ENCODE peak calls at places on chromosomes 6 and 20, in ten cellular contexts. J is Karpas-422, U is PC-9, M is H1, V is neural progenitor cell, K is GM23248, P is GM12878, C is mammary epithelial cell, X is K562, N is keratinocyte. W is an unnamed sample. For H3K79me2, the result is how much of the 10 kb centered on the place peaks cover.

GRCh38 chr6:45949256-45949655 is 66.4 kb downstream of the CLIC5 start:
- DNase-seq in K (no peak), N (no peak), J (peak), X (no peak), M (no peak), C (peak), P (no peak), U (peak), V (no peak), W (no peak)

GRCh38 chr6:2630362-2630761 is 120.4 kb downstream of the MYLK4 start:
- DNase-seq in J (no peak), P (no peak), U (peak), M (no peak), N (peak), K (peak), C (peak), V (no peak), X (peak), W (no peak)

GRCh38 chr6:22980446-22980845 is 411.1 kb downstream of the HDGFL1 start:
- DNase-seq in X (no peak), N (no peak), K (peak), U (peak), P (no peak), M (no peak), C (peak), J (no peak), V (no peak), W (no peak)

GRCh38 chr20:18692453-18692852 is 104.6 kb downstream of the DTD1 start:
- DNase-seq in K (no peak), P (no peak), X (no peak), C (no peak), U (no peak), J (no peak), M (peak), V (no peak), N (no peak), W (no peak)

GRCh38 chr20:46058656-46059281 is 29.8 kb downstream of the SLC12A5 start:
- DNase-seq in K (peak), U (no peak), X (no peak), V (peak), P (no peak), C (no peak), J (no peak), N (no peak), M (peak), W (peak)

GRCh38 chr6:28807682-28808280 is 116.0 kb downstream of the TRIM27 start:
- DNase-seq in P (no peak), N (no peak), M (peak), X (peak), C (peak), J (peak), K (peak), U (peak), V (peak), W (peak)

GRCh38 chr6:102928109-102928508 is 1534.6 kb downstream of the GRIK2 start:
- DNase-seq in X (no peak), J (no peak), N (no peak), C (no peak), K (no peak), V (no peak), P (no peak), U (no peak), M (no peak), W (no peak)

GRCh38 chr6:44431118-44431725 is 43.7 kb downstream of the CDC5L start:
- DNase-seq in C (peak), X (peak), U (peak), P (peak), V (peak), M (no peak), N (no peak), J (peak), K (peak), W (peak)

GRCh38 chr6:152976749-152977148 is 6.1 kb downstream of the FBXO5 start:
- DNase-seq in K (no peak), J (peak), P (no peak), C (no peak), M (no peak), N (no peak), U (no peak), V (peak), X (no peak), W (no peak)

GRCh38 chr6:43267619-43268347 is 24.5 kb downstream of the TTBK1 start:
- DNase-seq in V (no peak), J (no peak), M (no peak), P (no peak), U (no peak), K (no peak), C (no peak), N (no peak), X (peak), W (peak)

GRCh38 chr20:49890651-49891361 is 24.5 kb downstream of the SPATA2 start:
- DNase-seq in X (no peak), M (no peak), C (no peak), K (no peak), U (no peak), J (no peak), N (no peak), P (no peak), V (peak), W (peak)

GRCh38 chr6:37919417-37920157 is 100.1 kb downstream of the ZFAND3 start:
- DNase-seq in V (no peak), U (no peak), M (no peak), X (no peak), N (no peak), J (no peak), C (no peak), P (no peak), K (peak), W (peak)

GRCh38 chr6:44004625-44005506 is 122.4 kb downstream of the MRPL14 start:
- DNase-seq in K (peak), C (no peak), X (no peak), M (no peak), N (no peak), V (no peak), U (peak), J (peak), P (no peak), W (no peak)

GRCh38 chr6:43951063-43951755 is 176.0 kb downstream of the MRPL14 start:
- DNase-seq in C (no peak), K (peak), N (no peak), P (no peak), J (peak), V (peak), X (peak), M (peak), U (peak), W (peak)

GRCh38 chr6:142841915-142842314 is 103.1 kb downstream of the HIVEP2 start:
- DNase-seq in K (no peak), M (no peak), C (no peak), X (no peak), P (no peak), U (no peak), J (no peak), V (no peak), N (no peak), W (peak)

GRCh38 chr6:142845143-142845571 is 99.8 kb downstream of the HIVEP2 start:
- DNase-seq in U (no peak), P (no peak), X (no peak), K (peak), N (no peak), V (no peak), C (peak), M (no peak), J (no peak), W (no peak)

GRCh38 chr6:142843344-142843743 is 101.6 kb downstream of the HIVEP2 start:
- DNase-seq in P (no peak), M (no peak), U (no peak), V (no peak), K (no peak), J (no peak), X (no peak), N (no peak), C (no peak), W (no peak)

GRCh38 chr6:142844065-142844755 is 100.8 kb downstream of the HIVEP2 start:
- DNase-seq in C (no peak), P (no peak), K (peak), N (no peak), J (no peak), U (no peak), X (no peak), M (no peak), V (no peak), W (no peak)

GRCh38 chr6:142842423-142843261 is 102.3 kb downstream of the HIVEP2 start:
- DNase-seq in P (peak), J (no peak), M (no peak), X (no peak), K (peak), N (no peak), C (peak), V (no peak), U (peak), W (no peak)
- H3K4me3 ChIP-seq in P (peak), J (no peak), M (no peak), X (no peak), K (peak), N (no peak), C (peak), V (no peak), U (peak), W (no peak)

GRCh38 chr20:63848003-63848911 is 13.0 kb upstream of the ABHD16B start:
- DNase-seq in V (no peak), K (no peak), X (peak), N (no peak), P (no peak), C (no peak), M (peak), U (no peak), J (no peak), W (no peak)
- H3K27ac ChIP-seq in V (no peak), K (no peak), X (peak), N (no peak), P (no peak), C (no peak), M (peak), U (no peak), J (no peak), W (peak)

GRCh38 chr6:109179507-109179906 is 84.2 kb downstream of the CEP57L1 start:
- DNase-seq in M (no peak), V (no peak), C (no peak), X (no peak), N (no peak), K (no peak), U (no peak), P (no peak), J (no peak), W (no peak)

GRCh38 chr6:109186012-109186411 is 90.7 kb downstream of the CEP57L1 start:
- DNase-seq in K (no peak), N (no peak), X (no peak), U (no peak), M (no peak), P (no peak), C (no peak), V (no peak), J (no peak), W (no peak)

GRCh38 chr6:109182590-109182989 is 87.3 kb downstream of the CEP57L1 start:
- DNase-seq in U (no peak), X (no peak), C (no peak), V (no peak), J (no peak), N (no peak), P (no peak), K (no peak), M (no peak), W (no peak)

GRCh38 chr6:109184638-109185037 is 89.3 kb downstream of the CEP57L1 start:
- DNase-seq in U (no peak), J (peak), K (no peak), P (no peak), C (no peak), N (no peak), M (no peak), V (no peak), X (no peak), W (no peak)

GRCh38 chr6:109183109-109183508 is 87.8 kb downstream of the CEP57L1 start:
- DNase-seq in V (no peak), X (peak), C (no peak), J (no peak), K (no peak), U (no peak), M (no peak), P (no peak), N (no peak), W (peak)
- H3K79me2 ChIP-seq in V (under half), X (under half), C (under half), J (under half), K (under half), U (under half), M (under half), P (under half), N (under half), W (under half)

GRCh38 chr20:50981714-50982048 is 23.1 kb downstream of the MOCS3 start:
- DNase-seq in P (no peak), U (no peak), J (no peak), V (no peak), M (no peak), N (no peak), C (no peak), X (no peak), K (no peak), W (no peak)
- H3K4me3 ChIP-seq in P (no peak), U (no peak), J (no peak), V (no peak), M (no peak), N (no peak), C (no peak), X (no peak), K (no peak), W (no peak)

GRCh38 chr6:20771427-20771826 is 237.2 kb downstream of the CDKAL1 start:
- DNase-seq in U (no peak), P (no peak), V (no peak), J (no peak), C (no peak), N (no peak), M (no peak), X (no peak), K (no peak), W (peak)
- H3K27ac ChIP-seq in U (no peak), P (no peak), V (no peak), J (no peak), C (no peak), N (no peak), M (no peak), X (no peak), K (no peak), W (peak)

GRCh38 chr20:17587148-17587547 is 17.3 kb downstream of the DSTN start:
- DNase-seq in N (no peak), C (no peak), J (no peak), P (no peak), M (no peak), X (no peak), K (no peak), U (no peak), V (no peak), W (no peak)
- H3K79me2 ChIP-seq in N (half or more), C (half or more), J (under half), P (under half), M (under half), X (under half), K (half or more), U (half or more), V (half or more), W (half or more)

GRCh38 chr6:41027251-41027650 is 11.8 kb downstream of the UNC5CL start:
- DNase-seq in P (no peak), C (no peak), X (no peak), N (no peak), M (no peak), V (no peak), J (no peak), K (no peak), U (no peak), W (no peak)
- H3K4me3 ChIP-seq in P (no peak), C (peak), X (peak), N (no peak), M (peak), V (peak), J (peak), K (no peak), U (no peak), W (peak)